ENCODE peak calls at places on chromosome 7, in six cellular contexts. One of them, this sample, is unnamed.
A peak's percentile ranks its signal among the peaks of the same experiment; 100 is the strongest.

GRCh38 chr7:114574384-114574783 is 159.8 kb downstream of the FOXP2 start:
- DNase-seq in GM12891: no peak
- DNase-seq in H1: no peak
- DNase-seq in K562: no peak
- DNase-seq in HepG2: no peak
- DNase-seq in GM12878: no peak
- DNase-seq in this sample: no peak

GRCh38 chr7:925601-926000 is 28.9 kb downstream of the ADAP1 start:
- DNase-seq in GM12891: no peak
- DNase-seq in H1: peak; percentile 44
- DNase-seq in K562: no peak
- DNase-seq in HepG2: no peak
- DNase-seq in GM12878: no peak
- DNase-seq in this sample: no peak

GRCh38 chr7:90605055-90605454 is 8.9 kb downstream of the CDK14 start:
- DNase-seq in GM12891: no peak
- DNase-seq in H1: no peak
- DNase-seq in K562: no peak
- DNase-seq in HepG2: no peak
- DNase-seq in GM12878: no peak
- DNase-seq in this sample: no peak

GRCh38 chr7:93284908-93285307 is 52.7 kb downstream of the VPS50 start:
- DNase-seq in GM12891: no peak
- DNase-seq in H1: no peak
- DNase-seq in K562: no peak
- DNase-seq in HepG2: no peak
- DNase-seq in GM12878: no peak
- DNase-seq in this sample: no peak

GRCh38 chr7:106278695-106279094 is 6.1 kb downstream of the NAMPT start:
- DNase-seq in GM12891: no peak
- DNase-seq in H1: no peak
- DNase-seq in K562: no peak
- DNase-seq in HepG2: no peak
- DNase-seq in GM12878: no peak
- DNase-seq in this sample: no peak

GRCh38 chr7:142440219-142441073 is 182.6 kb upstream of the PRSS58 start:
- DNase-seq in GM12891: no peak
- DNase-seq in H1: no peak
- DNase-seq in K562: no peak
- DNase-seq in HepG2: peak; percentile 4
- DNase-seq in GM12878: no peak
- DNase-seq in this sample: no peak

GRCh38 chr7:122802211-122802833 is 83.9 kb downstream of the CADPS2 start:
- DNase-seq in GM12891: no peak
- DNase-seq in H1: no peak
- DNase-seq in K562: no peak
- DNase-seq in HepG2: no peak
- DNase-seq in GM12878: no peak
- DNase-seq in this sample: no peak

GRCh38 chr7:149291036-149291835 is 29.2 kb downstream of the ZNF783 start:
- DNase-seq in GM12891: no peak
- DNase-seq in H1: no peak
- DNase-seq in K562: no peak
- DNase-seq in HepG2: no peak
- DNase-seq in GM12878: no peak
- DNase-seq in this sample: no peak

GRCh38 chr7:69768986-69769595 is 170.8 kb downstream of the AUTS2 start:
- DNase-seq in GM12891: no peak
- DNase-seq in H1: no peak
- DNase-seq in K562: no peak
- DNase-seq in HepG2: no peak
- DNase-seq in GM12878: no peak
- DNase-seq in this sample: no peak

GRCh38 chr7:24868724-24869123 is 111.3 kb downstream of the OSBPL3 start:
- DNase-seq in GM12891: no peak
- DNase-seq in H1: no peak
- DNase-seq in K562: no peak
- DNase-seq in HepG2: no peak
- DNase-seq in GM12878: no peak
- DNase-seq in this sample: no peak

GRCh38 chr7:19798986-19799385 is 25.6 kb upstream of the TMEM196 start:
- DNase-seq in GM12891: no peak
- DNase-seq in H1: no peak
- DNase-seq in K562: no peak
- DNase-seq in HepG2: no peak
- DNase-seq in GM12878: no peak
- DNase-seq in this sample: no peak

GRCh38 chr7:70598976-70599375 is 533.0 kb upstream of the GALNT17 start:
- DNase-seq in GM12891: no peak
- DNase-seq in H1: no peak
- DNase-seq in K562: no peak
- DNase-seq in HepG2: no peak
- DNase-seq in GM12878: no peak
- DNase-seq in this sample: no peak

GRCh38 chr7:80312139-80312661 is 177.6 kb downstream of the GNAI1 start:
- DNase-seq in GM12891: no peak
- DNase-seq in H1: no peak
- DNase-seq in K562: no peak
- DNase-seq in HepG2: peak; percentile 43
- DNase-seq in GM12878: no peak
- DNase-seq in this sample: no peak

GRCh38 chr7:98488167-98488566 is 87.3 kb upstream of the BAIAP2L1 start:
- DNase-seq in GM12891: no peak
- DNase-seq in H1: no peak
- DNase-seq in K562: no peak
- DNase-seq in HepG2: peak; percentile 70
- DNase-seq in GM12878: no peak
- DNase-seq in this sample: no peak

GRCh38 chr7:157952050-157952667 is 615.4 kb downstream of the DNAJB6 start:
- DNase-seq in GM12891: no peak
- DNase-seq in H1: no peak
- DNase-seq in K562: no peak
- DNase-seq in HepG2: no peak
- DNase-seq in GM12878: no peak
- DNase-seq in this sample: no peak

GRCh38 chr7:33076737-33077136 is 14.2 kb upstream of the NT5C3A start:
- DNase-seq in GM12891: no peak
- DNase-seq in H1: no peak
- DNase-seq in K562: no peak
- DNase-seq in HepG2: no peak
- DNase-seq in GM12878: no peak
- DNase-seq in this sample: no peak

GRCh38 chr7:80659120-80660055 is 20.9 kb downstream of the CD36 start:
- DNase-seq in GM12891: no peak
- DNase-seq in H1: no peak
- DNase-seq in K562: peak; percentile 24
- DNase-seq in HepG2: peak; percentile 26
- DNase-seq in GM12878: no peak
- DNase-seq in this sample: no peak

GRCh38 chr7:43553999-43554398 is 28.9 kb upstream of the STK17A start:
- DNase-seq in GM12891: no peak
- DNase-seq in H1: no peak
- DNase-seq in K562: no peak
- DNase-seq in HepG2: peak; percentile 22
- DNase-seq in GM12878: no peak
- DNase-seq in this sample: no peak

GRCh38 chr7:16543456-16543855 is 16.8 kb downstream of the LRRC72 start:
- DNase-seq in GM12891: no peak
- DNase-seq in H1: no peak
- DNase-seq in K562: no peak
- DNase-seq in HepG2: no peak
- DNase-seq in GM12878: no peak
- DNase-seq in this sample: no peak

GRCh38 chr7:11181590-11181989 is 207.9 kb downstream of the PHF14 start:
- DNase-seq in GM12891: no peak
- DNase-seq in H1: no peak
- DNase-seq in K562: no peak
- DNase-seq in HepG2: no peak
- DNase-seq in GM12878: no peak
- DNase-seq in this sample: no peak

GRCh38 chr7:1564603-1565022 is 5.2 kb downstream of the PSMG3 start:
- DNase-seq in GM12891: no peak
- DNase-seq in H1: no peak
- DNase-seq in K562: no peak
- DNase-seq in HepG2: no peak
- DNase-seq in GM12878: no peak
- DNase-seq in this sample: no peak

GRCh38 chr7:14424675-14425074 is 435.2 kb upstream of the ETV1 start:
- DNase-seq in GM12891: no peak
- DNase-seq in H1: no peak
- DNase-seq in K562: no peak
- DNase-seq in HepG2: no peak
- DNase-seq in GM12878: no peak
- DNase-seq in this sample: no peak
- TF ChIP-seq POLR2AphosphoS5 in GM12891: no peak
- TF ChIP-seq POLR2AphosphoS5 in H1: no peak
- TF ChIP-seq POLR2AphosphoS5 in K562: no peak
- TF ChIP-seq POLR2AphosphoS5 in HepG2: no peak
- TF ChIP-seq POLR2AphosphoS5 in GM12878: no peak
- TF ChIP-seq POLR2AphosphoS5 in this sample: no peak

GRCh38 chr7:46534593-46535271 is 613.7 kb upstream of the IGFBP3 start:
- DNase-seq in GM12891: no peak
- DNase-seq in H1: peak; percentile 60
- DNase-seq in K562: no peak
- DNase-seq in HepG2: no peak
- DNase-seq in GM12878: no peak
- DNase-seq in this sample: no peak
- TF ChIP-seq TAF1 in GM12891: no peak
- TF ChIP-seq TAF1 in H1: no peak
- TF ChIP-seq TAF1 in K562: no peak
- TF ChIP-seq TAF1 in HepG2: no peak
- TF ChIP-seq TAF1 in GM12878: no peak
- TF ChIP-seq TAF1 in this sample: no peak

GRCh38 chr7:101096957-101097347 is 11.7 kb downstream of the TRIM56 start:
- DNase-seq in GM12891: no peak
- DNase-seq in H1: no peak
- DNase-seq in K562: no peak
- DNase-seq in HepG2: no peak
- DNase-seq in GM12878: no peak
- DNase-seq in this sample: no peak

GRCh38 chr7:101100858-101101847 is 15.9 kb downstream of the TRIM56 start:
- DNase-seq in GM12891: no peak
- DNase-seq in H1: no peak
- DNase-seq in K562: no peak
- DNase-seq in HepG2: no peak
- DNase-seq in GM12878: no peak
- DNase-seq in this sample: no peak

GRCh38 chr7:101096331-101096956 is 11.2 kb downstream of the TRIM56 start:
- DNase-seq in GM12891: no peak
- DNase-seq in H1: no peak
- DNase-seq in K562: peak; percentile 59
- DNase-seq in HepG2: no peak
- DNase-seq in GM12878: no peak
- DNase-seq in this sample: no peak

GRCh38 chr7:101097561-101097960 is 12.3 kb downstream of the TRIM56 start:
- DNase-seq in GM12891: no peak
- DNase-seq in H1: no peak
- DNase-seq in K562: no peak
- DNase-seq in HepG2: no peak
- DNase-seq in GM12878: no peak
- DNase-seq in this sample: no peak

DNA sequence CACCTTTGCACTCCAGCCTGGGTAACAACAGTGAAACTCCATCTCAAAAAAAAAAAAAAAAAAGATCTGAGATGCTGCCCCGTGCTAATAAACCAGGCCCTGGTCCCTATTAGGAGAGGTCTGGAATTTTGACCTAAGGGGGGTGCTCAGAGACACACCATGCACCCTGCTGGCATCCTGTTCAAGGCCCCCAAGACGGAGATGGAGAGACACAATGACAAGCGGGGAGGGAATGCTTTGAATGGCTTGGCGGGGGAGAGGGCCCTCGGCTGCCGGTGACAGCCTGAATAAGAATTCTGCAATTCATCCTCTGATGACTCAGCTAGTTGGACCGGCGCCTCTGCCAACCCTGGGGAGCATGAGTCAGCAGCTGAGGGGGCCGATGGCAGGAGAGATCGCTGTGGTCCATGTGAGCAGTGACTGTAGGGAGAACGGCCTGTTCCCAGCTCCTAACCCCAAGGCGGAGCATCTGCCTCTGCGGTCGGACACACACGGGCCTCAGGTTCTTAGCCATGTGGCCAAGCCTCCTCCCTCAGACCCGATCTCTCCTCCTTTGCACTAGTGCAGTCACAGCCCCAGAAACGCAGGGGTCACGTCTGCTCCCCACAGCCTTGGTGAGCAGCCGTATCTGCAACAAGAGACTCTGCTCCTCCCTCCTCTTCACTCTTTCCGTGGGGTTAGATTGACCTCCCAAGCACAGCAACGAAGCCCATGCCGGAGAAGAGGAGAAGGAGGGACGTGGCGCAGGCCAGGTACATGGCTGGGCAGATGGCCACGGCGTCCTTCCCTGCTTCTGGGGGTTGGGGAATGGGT is 14.9 kb downstream of the TRIM56 start:
- DNase-seq in GM12891: no peak
- DNase-seq in H1: peak; percentile 72
- DNase-seq in K562: peak; percentile 96
- DNase-seq in HepG2: peak; percentile 88
- DNase-seq in GM12878: no peak
- DNase-seq in this sample: no peak
- TF ChIP-seq POLR2A in GM12891: no peak
- TF ChIP-seq POLR2A in H1: peak; percentile 65
- TF ChIP-seq POLR2A in K562: peak; percentile 76
- TF ChIP-seq POLR2A in HepG2: peak; percentile 34
- TF ChIP-seq POLR2A in GM12878: no peak
- TF ChIP-seq POLR2A in this sample: no peak

DNA sequence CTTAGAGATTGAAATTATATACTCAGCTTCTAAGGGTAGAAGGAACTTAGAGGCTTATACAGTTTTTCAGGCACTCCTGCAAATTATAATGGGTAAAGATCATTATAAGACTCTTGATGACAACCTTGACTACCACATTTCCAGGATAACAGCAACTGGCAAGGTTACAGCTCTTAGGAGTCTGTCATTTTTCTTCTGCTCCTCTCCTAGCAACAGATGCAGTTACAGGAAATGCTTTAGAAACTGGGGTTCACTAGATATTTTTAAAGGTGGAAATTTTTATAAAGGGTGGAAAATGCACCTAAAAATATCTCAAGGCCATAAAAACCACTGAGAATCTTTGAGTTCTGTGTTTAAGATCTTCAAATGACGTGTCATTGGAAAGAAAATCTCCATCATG is 185.8 kb downstream of the RELN start:
- DNase-seq in GM12891: no peak
- DNase-seq in H1: no peak
- DNase-seq in K562: no peak
- DNase-seq in HepG2: no peak
- DNase-seq in GM12878: no peak
- DNase-seq in this sample: no peak
- TF ChIP-seq POLR2AphosphoS5 in GM12891: no peak
- TF ChIP-seq POLR2AphosphoS5 in H1: no peak
- TF ChIP-seq POLR2AphosphoS5 in K562: no peak
- TF ChIP-seq POLR2AphosphoS5 in HepG2: no peak
- TF ChIP-seq POLR2AphosphoS5 in GM12878: no peak
- TF ChIP-seq POLR2AphosphoS5 in this sample: no peak